ENCODE peak calls at places on chromosomes 6 and 20, in eight cellular contexts. One of them, this sample, is unnamed.

GRCh38 chr6:156816505-156816904 is 39.3 kb downstream of the ARID1B start:
- DNase-seq in activated naive CD4-positive, alpha-beta T cell: no peak
- DNase-seq in thoracic aorta: no peak
- DNase-seq in neural crest cell: no peak
- DNase-seq in activated CD8-positive, alpha-beta T cell treated with anti-CD3 and anti-CD28 coated beads for 36 hours: no peak
- DNase-seq in Kasumi-1: no peak
- DNase-seq in H54: no peak
- DNase-seq in nucleus accumbens: no peak
- DNase-seq in this sample: no peak

GRCh38 chr6:34145161-34146020 is 496 bp downstream of the GRM4 start:
- DNase-seq in activated naive CD4-positive, alpha-beta T cell: no peak
- DNase-seq in thoracic aorta: no peak
- DNase-seq in neural crest cell: peak
- DNase-seq in activated CD8-positive, alpha-beta T cell treated with anti-CD3 and anti-CD28 coated beads for 36 hours: peak
- DNase-seq in Kasumi-1: no peak
- DNase-seq in H54: no peak
- DNase-seq in nucleus accumbens: no peak
- DNase-seq in this sample: no peak

GRCh38 chr6:33404884-33405283 is 5.9 kb upstream of the PHF1 start:
- DNase-seq in activated naive CD4-positive, alpha-beta T cell: no peak
- DNase-seq in thoracic aorta: no peak
- DNase-seq in neural crest cell: no peak
- DNase-seq in activated CD8-positive, alpha-beta T cell treated with anti-CD3 and anti-CD28 coated beads for 36 hours: no peak
- DNase-seq in Kasumi-1: no peak
- DNase-seq in H54: no peak
- DNase-seq in nucleus accumbens: no peak
- DNase-seq in this sample: no peak

GRCh38 chr6:2542858-2543218 is 207.9 kb downstream of the MYLK4 start:
- DNase-seq in activated naive CD4-positive, alpha-beta T cell: no peak
- DNase-seq in thoracic aorta: no peak
- DNase-seq in neural crest cell: no peak
- DNase-seq in activated CD8-positive, alpha-beta T cell treated with anti-CD3 and anti-CD28 coated beads for 36 hours: peak
- DNase-seq in Kasumi-1: peak
- DNase-seq in H54: no peak
- DNase-seq in nucleus accumbens: no peak
- DNase-seq in this sample: peak

GRCh38 chr6:32940656-32941411 is at the start of gene HLA-DMB:
- DNase-seq in activated naive CD4-positive, alpha-beta T cell: no peak
- DNase-seq in thoracic aorta: no peak
- DNase-seq in neural crest cell: no peak
- DNase-seq in activated CD8-positive, alpha-beta T cell treated with anti-CD3 and anti-CD28 coated beads for 36 hours: peak
- DNase-seq in Kasumi-1: peak
- DNase-seq in H54: peak
- DNase-seq in nucleus accumbens: no peak
- DNase-seq in this sample: peak

GRCh38 chr6:37942606-37943376 is 123.3 kb downstream of the ZFAND3 start:
- DNase-seq in activated naive CD4-positive, alpha-beta T cell: no peak
- DNase-seq in thoracic aorta: no peak
- DNase-seq in neural crest cell: no peak
- DNase-seq in activated CD8-positive, alpha-beta T cell treated with anti-CD3 and anti-CD28 coated beads for 36 hours: no peak
- DNase-seq in Kasumi-1: no peak
- DNase-seq in H54: no peak
- DNase-seq in nucleus accumbens: no peak
- DNase-seq in this sample: no peak

GRCh38 chr6:31402324-31403282 is 792 bp upstream of the MICA start:
- DNase-seq in activated naive CD4-positive, alpha-beta T cell: no peak
- DNase-seq in thoracic aorta: no peak
- DNase-seq in neural crest cell: no peak
- DNase-seq in activated CD8-positive, alpha-beta T cell treated with anti-CD3 and anti-CD28 coated beads for 36 hours: peak
- DNase-seq in Kasumi-1: no peak
- DNase-seq in H54: no peak
- DNase-seq in nucleus accumbens: no peak
- DNase-seq in this sample: no peak

GRCh38 chr20:61753196-61753942 is 312.3 kb downstream of the TAF4 start:
- DNase-seq in activated naive CD4-positive, alpha-beta T cell: no peak
- DNase-seq in thoracic aorta: no peak
- DNase-seq in neural crest cell: no peak
- DNase-seq in activated CD8-positive, alpha-beta T cell treated with anti-CD3 and anti-CD28 coated beads for 36 hours: no peak
- DNase-seq in Kasumi-1: no peak
- DNase-seq in H54: peak
- DNase-seq in nucleus accumbens: no peak
- DNase-seq in this sample: no peak

This sample was measured in GM18507.